ENCODE peak calls at places on chromosomes 5 and 9, in four cellular contexts. E is brain microvascular endothelial cell, B is MM.1S, H is BJ. O is an unnamed sample.

GRCh38 chr9:125886365-125886764 is 139.2 kb downstream of the PBX3 start:
- DNase-seq in B (no peak), H (no peak), E (no peak), O (no peak)

GRCh38 chr9:90616806-90617205 is 25.8 kb downstream of the DIRAS2 start:
- DNase-seq in H (no peak), B (no peak), E (no peak), O (no peak)

GRCh38 chr9:133396952-133397351 is 20.8 kb downstream of the STKLD1 start:
- DNase-seq in B (no peak), E (peak; percentile 6), H (no peak), O (peak; percentile 3)

GRCh38 chr5:132444061-132444460 is 46.5 kb downstream of the IRF1 start:
- DNase-seq in H (no peak), E (no peak), B (no peak), O (no peak)

GRCh38 chr9:13083973-13084528 is 195.4 kb downstream of the MPDZ start:
- DNase-seq in H (no peak), E (peak; percentile 10), B (no peak), O (peak; percentile 70)

GRCh38 chr5:140108093-140109049 is 5.5 kb upstream of the PURA start:
- DNase-seq in E (no peak), H (no peak), B (peak; percentile 29), O (no peak)

GRCh38 chr9:136343121-136343883 is 16.0 kb downstream of the GPSM1 start:
- DNase-seq in E (no peak), H (no peak), B (no peak), O (no peak)

GRCh38 chr9:1460143-1460769 is 410.1 kb downstream of the DMRT2 start:
- DNase-seq in H (no peak), E (no peak), B (peak; percentile 36), O (no peak)

GRCh38 chr9:75878461-75878860 is 12.0 kb upstream of the PCSK5 start:
- DNase-seq in E (no peak), B (no peak), H (no peak), O (no peak)

GRCh38 chr5:25009063-25009462 is 364.3 kb upstream of the CDH10 start:
- DNase-seq in H (no peak), E (no peak), B (no peak), O (no peak)

GRCh38 chr9:88387733-88388202 is 476 bp upstream of the SPIN1 start:
- DNase-seq in B (no peak), E (peak; percentile 53), H (no peak), O (peak; percentile 64)
- TF ChIP-seq CTCF in B (no peak), E (no peak), H (no peak), O (no peak)

DNA sequence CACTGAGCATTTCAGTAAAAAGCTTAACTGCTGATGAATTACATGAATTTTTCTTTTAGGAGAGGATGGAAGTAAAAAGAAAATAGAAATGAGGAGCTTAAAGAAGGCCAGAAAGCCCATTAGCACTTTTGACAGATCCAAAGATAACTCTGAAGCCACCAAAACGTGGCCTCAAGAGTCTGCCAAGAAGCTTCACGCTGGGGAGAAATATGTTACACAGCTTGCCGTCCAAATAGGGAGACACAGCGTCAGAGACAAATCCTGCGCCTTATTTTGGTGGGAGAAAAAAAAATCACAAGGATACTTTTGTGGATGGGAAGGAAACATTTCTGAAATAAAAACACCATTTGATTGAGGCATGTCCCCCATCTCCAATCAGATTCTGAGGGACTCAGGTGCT is 275.7 kb downstream of the DENND1A start:
- DNase-seq in E (no peak), B (no peak), H (no peak), O (no peak)
- H3K4me3 ChIP-seq in E (no peak overlapping the region), B (no peak overlapping the region), H (no peak overlapping the region), O (no peak overlapping the region)

GRCh38 chr9:38017149-38017884 is 51.7 kb downstream of the SHB start:
- DNase-seq in B (no peak), E (peak; percentile 54), H (no peak), O (peak; percentile 72)
- TF ChIP-seq CTCF in B (no peak), E (peak; percentile 42), H (peak; percentile 23), O (peak; percentile 17)

GRCh38 chr9:114098021-114098659 is 952 bp downstream of the KIF12 start:
- DNase-seq in E (no peak), B (no peak), H (no peak), O (no peak)

GRCh38 chr9:114098660-114099522 is at the start of gene KIF12:
- DNase-seq in B (no peak), E (no peak), H (no peak), O (no peak)

GRCh38 chr9:114096041-114096511 is 3.0 kb downstream of the KIF12 start:
- DNase-seq in H (no peak), B (no peak), E (no peak), O (no peak)

GRCh38 chr9:114096866-114097612 is 2.1 kb downstream of the KIF12 start:
- DNase-seq in H (no peak), B (no peak), E (no peak), O (no peak)

GRCh38 chr9:114097613-114098020 is 1.5 kb downstream of the KIF12 start:
- DNase-seq in E (no peak), B (no peak), H (no peak), O (no peak)
- H3K4me3 ChIP-seq in E (no peak overlapping the region), B (no peak overlapping the region), H (peak overlapping the region; percentile 46), O (no peak overlapping the region)

O was measured in astrocyte of the spinal cord.